ENCODE peak calls at places on chromosomes 12 and 14, in six cellular contexts. One of them, this sample, is unnamed.

GRCh38 chr12:60191676-60192359 is 596.0 kb downstream of the SLC16A7 start:
- DNase-seq in PC-3: peak
- DNase-seq in fibroblast of lung: peak
- DNase-seq in GM23248: peak
- DNase-seq in colonic mucosa: no peak
- DNase-seq in K562: no peak
- DNase-seq in this sample: peak

GRCh38 chr14:36580856-36581831 is 1.3 kb downstream of the NKX2-8 start:
- DNase-seq in PC-3: peak
- DNase-seq in fibroblast of lung: peak
- DNase-seq in GM23248: peak
- DNase-seq in colonic mucosa: no peak
- DNase-seq in K562: no peak
- DNase-seq in this sample: peak

GRCh38 chr12:61993734-61994345 is 266.4 kb upstream of the USP15 start:
- DNase-seq in PC-3: peak
- DNase-seq in fibroblast of lung: peak
- DNase-seq in GM23248: peak
- DNase-seq in colonic mucosa: no peak
- DNase-seq in K562: peak
- DNase-seq in this sample: peak

GRCh38 chr12:108400060-108400459 is 60.9 kb upstream of the CMKLR1 start:
- DNase-seq in PC-3: no peak
- DNase-seq in fibroblast of lung: no peak
- DNase-seq in GM23248: no peak
- DNase-seq in colonic mucosa: no peak
- DNase-seq in K562: no peak
- DNase-seq in this sample: no peak

GRCh38 chr12:15601210-15601800 is 187.9 kb downstream of the EPS8 start:
- DNase-seq in PC-3: peak
- DNase-seq in fibroblast of lung: peak
- DNase-seq in GM23248: peak
- DNase-seq in colonic mucosa: no peak
- DNase-seq in K562: no peak
- DNase-seq in this sample: peak

GRCh38 chr12:57049890-57050289 is at the start of gene MYO1A:
- DNase-seq in PC-3: no peak
- DNase-seq in fibroblast of lung: no peak
- DNase-seq in GM23248: peak
- DNase-seq in colonic mucosa: peak
- DNase-seq in K562: peak
- DNase-seq in this sample: peak

GRCh38 chr12:13725049-13725448 is 256.4 kb downstream of the GRIN2B start:
- DNase-seq in PC-3: peak
- DNase-seq in fibroblast of lung: no peak
- DNase-seq in GM23248: no peak
- DNase-seq in colonic mucosa: no peak
- DNase-seq in K562: no peak
- DNase-seq in this sample: no peak

GRCh38 chr14:69985456-69985855 is 106.2 kb downstream of the SMOC1 start:
- DNase-seq in PC-3: no peak
- DNase-seq in fibroblast of lung: peak
- DNase-seq in GM23248: peak
- DNase-seq in colonic mucosa: no peak
- DNase-seq in K562: no peak
- DNase-seq in this sample: peak

GRCh38 chr14:68733086-68733621 is 59.7 kb downstream of the ZFP36L1 start:
- DNase-seq in PC-3: no peak
- DNase-seq in fibroblast of lung: no peak
- DNase-seq in GM23248: no peak
- DNase-seq in colonic mucosa: no peak
- DNase-seq in K562: no peak
- DNase-seq in this sample: no peak

GRCh38 chr14:55430024-55430690 is 10.3 kb downstream of the TBPL2 start:
- DNase-seq in PC-3: peak
- DNase-seq in fibroblast of lung: peak
- DNase-seq in GM23248: peak
- DNase-seq in colonic mucosa: peak
- DNase-seq in K562: peak
- DNase-seq in this sample: peak

GRCh38 chr14:80606347-80606772 is 335.2 kb downstream of the CEP128 start:
- DNase-seq in PC-3: no peak
- DNase-seq in fibroblast of lung: peak
- DNase-seq in GM23248: no peak
- DNase-seq in colonic mucosa: no peak
- DNase-seq in K562: no peak
- DNase-seq in this sample: no peak

GRCh38 chr12:58425481-58426392 is 484.4 kb downstream of the ATP23 start:
- DNase-seq in PC-3: peak
- DNase-seq in fibroblast of lung: peak
- DNase-seq in GM23248: peak
- DNase-seq in colonic mucosa: peak
- DNase-seq in K562: no peak
- DNase-seq in this sample: peak

GRCh38 chr14:59406454-59407245 is 58.5 kb downstream of the GPR135 start:
- DNase-seq in PC-3: no peak
- DNase-seq in fibroblast of lung: peak
- DNase-seq in GM23248: peak
- DNase-seq in colonic mucosa: no peak
- DNase-seq in K562: peak
- DNase-seq in this sample: peak

GRCh38 chr14:74653386-74654138 is 41.5 kb upstream of the LTBP2 start:
- DNase-seq in PC-3: no peak
- DNase-seq in fibroblast of lung: no peak
- DNase-seq in GM23248: peak
- DNase-seq in colonic mucosa: no peak
- DNase-seq in K562: no peak
- DNase-seq in this sample: no peak

GRCh38 chr12:31722580-31722979 is 6.2 kb downstream of the AMN1 start:
- DNase-seq in PC-3: no peak
- DNase-seq in fibroblast of lung: no peak
- DNase-seq in GM23248: no peak
- DNase-seq in colonic mucosa: no peak
- DNase-seq in K562: no peak
- DNase-seq in this sample: no peak

GRCh38 chr14:100670017-100670974 is 56.4 kb upstream of the DLK1 start:
- DNase-seq in PC-3: no peak
- DNase-seq in fibroblast of lung: no peak
- DNase-seq in GM23248: no peak
- DNase-seq in colonic mucosa: no peak
- DNase-seq in K562: no peak
- DNase-seq in this sample: no peak

GRCh38 chr14:51458563-51458955 is 193.2 kb upstream of the FRMD6 start:
- DNase-seq in PC-3: peak
- DNase-seq in fibroblast of lung: peak
- DNase-seq in GM23248: peak
- DNase-seq in colonic mucosa: no peak
- DNase-seq in K562: no peak
- DNase-seq in this sample: peak

GRCh38 chr14:24838945-24839616 is 205.1 kb upstream of the GZMB start:
- DNase-seq in PC-3: no peak
- DNase-seq in fibroblast of lung: no peak
- DNase-seq in GM23248: peak
- DNase-seq in colonic mucosa: peak
- DNase-seq in K562: no peak
- DNase-seq in this sample: no peak

GRCh38 chr12:108510836-108511235 is 4.2 kb upstream of the FICD start:
- DNase-seq in PC-3: no peak
- DNase-seq in fibroblast of lung: no peak
- DNase-seq in GM23248: no peak
- DNase-seq in colonic mucosa: no peak
- DNase-seq in K562: no peak
- DNase-seq in this sample: no peak

GRCh38 chr14:35286707-35287106 is 5.5 kb upstream of the PSMA6 start:
- DNase-seq in PC-3: no peak
- DNase-seq in fibroblast of lung: no peak
- DNase-seq in GM23248: no peak
- DNase-seq in colonic mucosa: no peak
- DNase-seq in K562: no peak
- DNase-seq in this sample: no peak
- H3K9ac ChIP-seq in PC-3: no peak
- H3K9ac ChIP-seq in fibroblast of lung: no peak
- H3K9ac ChIP-seq in GM23248: no peak
- H3K9ac ChIP-seq in colonic mucosa: no peak
- H3K9ac ChIP-seq in K562: no peak
- H3K9ac ChIP-seq in this sample: no peak

GRCh38 chr12:98549371-98550110 is 34.2 kb downstream of the TMPO start:
- DNase-seq in PC-3: no peak
- DNase-seq in fibroblast of lung: no peak
- DNase-seq in GM23248: no peak
- DNase-seq in colonic mucosa: no peak
- DNase-seq in K562: no peak
- DNase-seq in this sample: no peak
- H3K9ac ChIP-seq in PC-3: no peak
- H3K9ac ChIP-seq in fibroblast of lung: no peak
- H3K9ac ChIP-seq in GM23248: no peak
- H3K9ac ChIP-seq in colonic mucosa: no peak
- H3K9ac ChIP-seq in K562: no peak
- H3K9ac ChIP-seq in this sample: no peak

DNA sequence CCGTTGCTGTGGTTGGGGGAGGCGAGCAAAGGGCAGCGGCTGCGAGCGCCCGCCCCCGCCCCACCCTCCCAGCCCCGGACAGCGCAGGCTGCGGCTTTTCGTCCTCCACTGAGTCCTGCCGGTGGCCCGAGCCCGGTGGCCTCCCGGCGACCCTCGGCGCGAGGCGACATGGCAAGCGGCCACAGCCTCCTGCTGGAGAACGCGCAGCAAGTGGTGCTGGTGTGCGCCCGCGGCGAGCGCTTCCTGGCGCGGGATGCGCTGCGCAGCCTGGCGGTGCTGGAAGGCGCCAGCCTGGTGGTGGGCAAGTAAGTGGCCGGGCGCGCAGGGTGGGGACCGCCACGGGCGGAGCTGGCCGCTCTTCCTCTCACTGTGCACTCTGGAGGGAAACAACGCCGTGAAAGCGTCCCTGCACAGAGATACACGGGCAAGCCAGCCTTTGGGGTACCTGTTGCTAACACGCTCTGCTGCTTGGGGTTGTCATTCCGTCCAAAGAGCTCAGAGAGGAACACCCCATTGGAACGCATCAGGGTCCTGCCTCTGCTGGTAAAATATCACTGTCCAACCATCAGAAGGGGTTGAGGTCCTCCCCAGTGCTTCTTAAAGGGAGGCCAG is at the start of gene AMDHD1:
- DNase-seq in PC-3: peak
- DNase-seq in fibroblast of lung: peak
- DNase-seq in GM23248: peak
- DNase-seq in colonic mucosa: peak
- DNase-seq in K562: no peak
- DNase-seq in this sample: peak
- H3K9ac ChIP-seq in PC-3: peak
- H3K9ac ChIP-seq in fibroblast of lung: peak
- H3K9ac ChIP-seq in GM23248: peak
- H3K9ac ChIP-seq in colonic mucosa: peak
- H3K9ac ChIP-seq in K562: no peak
- H3K9ac ChIP-seq in this sample: peak

GRCh38 chr12:51591020-51591901 is at the start of gene SCN8A:
- DNase-seq in PC-3: peak
- DNase-seq in fibroblast of lung: peak
- DNase-seq in GM23248: peak
- DNase-seq in colonic mucosa: peak
- DNase-seq in K562: peak
- DNase-seq in this sample: peak
- H3K9ac ChIP-seq in PC-3: peak
- H3K9ac ChIP-seq in fibroblast of lung: peak
- H3K9ac ChIP-seq in GM23248: peak
- H3K9ac ChIP-seq in colonic mucosa: no peak
- H3K9ac ChIP-seq in K562: no peak
- H3K9ac ChIP-seq in this sample: peak

GRCh38 chr14:105348945-105349699 is 34.6 kb downstream of the PACS2 start:
- DNase-seq in PC-3: no peak
- DNase-seq in fibroblast of lung: no peak
- DNase-seq in GM23248: no peak
- DNase-seq in colonic mucosa: no peak
- DNase-seq in K562: no peak
- DNase-seq in this sample: no peak

GRCh38 chr14:105347587-105347968 is 33.0 kb downstream of the PACS2 start:
- DNase-seq in PC-3: no peak
- DNase-seq in fibroblast of lung: no peak
- DNase-seq in GM23248: no peak
- DNase-seq in colonic mucosa: no peak
- DNase-seq in K562: no peak
- DNase-seq in this sample: no peak

GRCh38 chr14:105348169-105348944 is 33.8 kb downstream of the PACS2 start:
- DNase-seq in PC-3: no peak
- DNase-seq in fibroblast of lung: no peak
- DNase-seq in GM23248: no peak
- DNase-seq in colonic mucosa: no peak
- DNase-seq in K562: no peak
- DNase-seq in this sample: no peak

GRCh38 chr14:105346200-105346533 is 31.6 kb downstream of the PACS2 start:
- DNase-seq in PC-3: no peak
- DNase-seq in fibroblast of lung: no peak
- DNase-seq in GM23248: no peak
- DNase-seq in colonic mucosa: no peak
- DNase-seq in K562: peak
- DNase-seq in this sample: no peak

DNA sequence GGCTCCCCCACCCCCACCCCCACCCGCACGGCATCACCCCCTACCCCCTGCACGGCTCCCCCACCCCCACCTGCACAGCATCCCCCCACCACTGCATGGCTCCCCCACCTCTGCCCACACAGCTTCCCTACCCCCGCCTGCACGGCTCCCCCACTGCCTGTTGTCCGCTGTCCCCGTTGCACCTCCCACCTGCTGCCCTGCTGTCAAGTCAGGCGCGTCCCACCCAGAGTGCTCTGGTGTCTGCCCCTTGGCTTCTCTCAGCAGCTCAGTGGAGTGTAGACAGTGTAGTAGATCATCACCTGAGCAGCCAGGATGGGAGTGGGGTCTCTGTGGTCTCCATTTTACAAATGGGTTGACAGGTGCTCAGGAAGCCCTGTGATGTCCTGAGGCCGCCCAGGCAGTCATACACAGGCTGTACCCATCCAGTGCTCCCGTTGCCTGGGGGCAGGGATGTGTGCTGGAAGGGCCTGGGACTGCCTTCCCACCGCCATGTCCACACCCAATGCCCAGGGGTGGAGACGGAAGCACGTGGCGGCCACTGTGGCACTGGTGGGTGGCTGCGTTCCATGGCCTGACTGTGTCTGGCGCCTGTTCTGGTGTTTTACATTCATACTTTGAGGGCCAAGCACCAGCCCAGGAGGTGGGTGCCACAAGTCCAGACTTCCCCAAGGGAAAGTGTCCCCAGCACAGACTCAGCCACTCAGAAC is 32.5 kb downstream of the PACS2 start:
- DNase-seq in PC-3: no peak
- DNase-seq in fibroblast of lung: no peak
- DNase-seq in GM23248: no peak
- DNase-seq in colonic mucosa: no peak
- DNase-seq in K562: no peak
- DNase-seq in this sample: no peak
- H3K9ac ChIP-seq in PC-3: no peak
- H3K9ac ChIP-seq in fibroblast of lung: no peak
- H3K9ac ChIP-seq in GM23248: no peak
- H3K9ac ChIP-seq in colonic mucosa: no peak
- H3K9ac ChIP-seq in K562: no peak
- H3K9ac ChIP-seq in this sample: no peak

DNA sequence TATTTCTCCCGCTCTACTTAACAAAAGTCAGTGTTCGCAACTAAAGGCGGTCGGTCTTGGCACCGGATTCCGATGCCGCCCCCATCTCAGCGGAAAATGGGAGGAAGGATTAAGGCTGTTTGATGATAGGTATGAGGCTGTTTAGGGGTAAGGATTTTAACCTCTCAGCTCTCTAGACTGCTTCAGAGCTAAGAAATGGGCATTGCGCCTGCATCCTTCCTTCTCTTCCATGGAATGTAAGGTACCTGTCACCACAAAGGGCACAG is 1.4 kb downstream of the COCH start:
- DNase-seq in PC-3: no peak
- DNase-seq in fibroblast of lung: no peak
- DNase-seq in GM23248: no peak
- DNase-seq in colonic mucosa: no peak
- DNase-seq in K562: no peak
- DNase-seq in this sample: no peak
- H3K9ac ChIP-seq in PC-3: no peak
- H3K9ac ChIP-seq in fibroblast of lung: no peak
- H3K9ac ChIP-seq in GM23248: no peak
- H3K9ac ChIP-seq in colonic mucosa: no peak
- H3K9ac ChIP-seq in K562: peak
- H3K9ac ChIP-seq in this sample: no peak